ENCODE peak calls at places on chromosomes 12 and 14, in six cellular contexts. T, B, H, A, K and U are unnamed samples.

GRCh38 chr12:66776974-66777373 is 98.1 kb upstream of the GRIP1 start:
- DNase-seq in T (no peak), B (no peak), H (no peak), A (no peak), K (no peak), U (no peak)

GRCh38 chr14:93023039-93023438 is 92.7 kb downstream of the ITPK1 start:
- DNase-seq in T (no peak), B (peak; percentile 33), H (peak; percentile 32), A (peak; percentile 25), K (no peak), U (peak; percentile 52)

GRCh38 chr14:94174622-94175402 is 690 bp downstream of the PPP4R4 start:
- DNase-seq in T (no peak), B (no peak), H (no peak), A (no peak), K (peak; percentile 50), U (no peak)

GRCh38 chr12:71662861-71663560 is 637 bp downstream of the ZFC3H1 start:
- DNase-seq in T (peak; percentile 66), B (peak; percentile 82), H (peak; percentile 68), A (peak; percentile 66), K (peak; percentile 64), U (peak; percentile 67)

GRCh38 chr14:73878436-73878835 is 8.2 kb upstream of the ZNF410 start:
- DNase-seq in T (no peak), B (peak; percentile 65), H (peak; percentile 44), A (no peak), K (no peak), U (no peak)

GRCh38 chr12:6067152-6067916 is 57.1 kb downstream of the VWF start:
- DNase-seq in T (no peak), B (peak; percentile 49), H (no peak), A (no peak), K (peak; percentile 75), U (no peak)

GRCh38 chr14:55062517-55063351 is 11.3 kb downstream of the MAPK1IP1L start:
- DNase-seq in T (no peak), B (no peak), H (no peak), A (peak; percentile 7), K (no peak), U (no peak)

GRCh38 chr14:85532981-85533820 is 3.3 kb downstream of the FLRT2 start:
- DNase-seq in T (peak; percentile 87), B (peak; percentile 91), H (peak; percentile 90), A (peak; percentile 51), K (peak; percentile 78), U (no peak)

GRCh38 chr12:131928080-131928764 is 854 bp upstream of the PUS1 start:
- DNase-seq in T (peak; percentile 27), B (peak; percentile 24), H (peak; percentile 56), A (peak; percentile 18), K (peak; percentile 41), U (no peak)

GRCh38 chr14:100645200-100645985 is 58.2 kb upstream of the BEGAIN start:
- DNase-seq in T (peak; percentile 70), B (peak; percentile 83), H (peak; percentile 79), A (peak; percentile 89), K (peak; percentile 96), U (peak; percentile 95)

GRCh38 chr14:20631023-20631820 is 10.3 kb downstream of the OR6S1 start:
- DNase-seq in T (peak; percentile 53), B (peak; percentile 70), H (peak; percentile 63), A (peak; percentile 47), K (no peak), U (peak; percentile 68)

GRCh38 chr12:113241191-113242017 is 20.1 kb downstream of the TPCN1 start:
- DNase-seq in T (peak; percentile 98), B (peak; percentile 82), H (peak; percentile 95), A (peak; percentile 43), K (no peak), U (no peak)

GRCh38 chr14:72599579-72600470 is 294.1 kb downstream of the DPF3 start:
- DNase-seq in T (no peak), B (no peak), H (no peak), A (no peak), K (no peak), U (peak; percentile 14)

GRCh38 chr12:123696641-123697040 is 15.5 kb upstream of the ATP6V0A2 start:
- DNase-seq in T (no peak), B (no peak), H (no peak), A (peak; percentile 66), K (no peak), U (no peak)

GRCh38 chr14:79279645-79280399 is 931.5 kb downstream of the DIO2 start:
- DNase-seq in T (no peak), B (peak; percentile 8), H (peak; percentile 55), A (peak; percentile 27), K (peak; percentile 15), U (no peak)

GRCh38 chr12:85951823-85952222 is 77.7 kb downstream of the NTS start:
- DNase-seq in T (no peak), B (peak; percentile 15), H (no peak), A (peak; percentile 41), K (no peak), U (peak; percentile 13)

GRCh38 chr14:75274899-75275569 is 3.6 kb upstream of the FOS start:
- DNase-seq in T (no peak), B (peak; percentile 51), H (no peak), A (no peak), K (no peak), U (peak; percentile 89)

GRCh38 chr12:94909609-94910008 is 93.9 kb downstream of the NDUFA12 start:
- DNase-seq in T (no peak), B (no peak), H (no peak), A (no peak), K (no peak), U (no peak)

GRCh38 chr14:92950193-92950540 is 27.2 kb downstream of the CHGA start:
- DNase-seq in T (no peak), B (no peak), H (no peak), A (no peak), K (no peak), U (no peak)

GRCh38 chr14:83342590-83342989 is 1808.9 kb upstream of the SEL1L start:
- DNase-seq in T (peak; percentile 67), B (peak; percentile 36), H (no peak), A (no peak), K (no peak), U (no peak)

GRCh38 chr12:105773501-105773900 is 365.3 kb downstream of the NUAK1 start:
- DNase-seq in T (peak; percentile 21), B (no peak), H (no peak), A (no peak), K (no peak), U (no peak)

GRCh38 chr12:52585951-52586350 is 12.3 kb upstream of the KRT74 start:
- DNase-seq in T (no peak), B (no peak), H (no peak), A (no peak), K (no peak), U (no peak)

GRCh38 chr12:51254592-51254991 is 15.6 kb downstream of the SMAGP start:
- DNase-seq in T (no peak), B (no peak), H (no peak), A (no peak), K (no peak), U (peak; percentile 37)

GRCh38 chr14:104989236-104989950 is 3.8 kb downstream of the CLBA1 start:
- DNase-seq in T (no peak), B (no peak), H (no peak), A (no peak), K (no peak), U (no peak)

GRCh38 chr12:19946549-19946948 is 421.8 kb upstream of the PDE3A start:
- DNase-seq in T (peak; percentile 87), B (peak; percentile 98), H (peak; percentile 96), A (no peak), K (no peak), U (no peak)

GRCh38 chr14:70808402-70809237 is 693 bp downstream of the MAP3K9 start:
- DNase-seq in T (no peak), B (no peak), H (peak; percentile 25), A (peak; percentile 42), K (peak; percentile 65), U (no peak)

GRCh38 chr12:93226356-93226755 is 151.4 kb upstream of the NUDT4 start:
- DNase-seq in T (no peak), B (peak; percentile 16), H (peak; percentile 33), A (no peak), K (no peak), U (no peak)

GRCh38 chr14:88170333-88170732 is 152.7 kb downstream of the KCNK10 start:
- DNase-seq in T (no peak), B (no peak), H (no peak), A (no peak), K (no peak), U (no peak)

GRCh38 chr12:52953181-52953841 is 4.4 kb downstream of the KRT18 start:
- DNase-seq in T (no peak), B (no peak), H (no peak), A (no peak), K (no peak), U (no peak)

GRCh38 chr14:90654831-90655276 is 161.4 kb downstream of the TTC7B start:
- DNase-seq in T (peak; percentile 17), B (peak; percentile 83), H (no peak), A (no peak), K (no peak), U (no peak)